ENCODE peak calls at places on chromosomes 12 and 14, in seven cellular contexts. One of them, this sample, is unnamed. For H3K9me3, the result is how much of the 10 kb centered on the place peaks cover.

GRCh38 chr12:68119724-68120211 is 39.8 kb downstream of the IFNG start:
- DNase-seq in A673: no peak
- DNase-seq in IMR-90: no peak
- DNase-seq in Panc1: no peak
- DNase-seq in cardiac muscle cell: no peak
- DNase-seq in heart left ventricle: no peak
- DNase-seq in psoas muscle: no peak
- DNase-seq in this sample: no peak

GRCh38 chr14:21748869-21749303 is 75.3 kb upstream of the OR4E1 start:
- DNase-seq in A673: peak
- DNase-seq in IMR-90: peak
- DNase-seq in Panc1: no peak
- DNase-seq in cardiac muscle cell: peak
- DNase-seq in heart left ventricle: no peak
- DNase-seq in psoas muscle: no peak
- DNase-seq in this sample: peak

GRCh38 chr14:102878174-102878969 is 44.1 kb upstream of the AMN start:
- DNase-seq in A673: no peak
- DNase-seq in IMR-90: no peak
- DNase-seq in Panc1: no peak
- DNase-seq in cardiac muscle cell: no peak
- DNase-seq in heart left ventricle: no peak
- DNase-seq in psoas muscle: no peak
- DNase-seq in this sample: peak

GRCh38 chr14:67502867-67503266 is 14.3 kb upstream of the TMEM229B start:
- DNase-seq in A673: no peak
- DNase-seq in IMR-90: no peak
- DNase-seq in Panc1: no peak
- DNase-seq in cardiac muscle cell: no peak
- DNase-seq in heart left ventricle: no peak
- DNase-seq in psoas muscle: no peak
- DNase-seq in this sample: no peak

GRCh38 chr12:98856897-98857540 is 211.9 kb downstream of the APAF1 start:
- DNase-seq in A673: peak
- DNase-seq in IMR-90: no peak
- DNase-seq in Panc1: no peak
- DNase-seq in cardiac muscle cell: no peak
- DNase-seq in heart left ventricle: no peak
- DNase-seq in psoas muscle: no peak
- DNase-seq in this sample: peak

GRCh38 chr12:57604454-57605307 is at the start of gene DTX3:
- DNase-seq in A673: peak
- DNase-seq in IMR-90: no peak
- DNase-seq in Panc1: no peak
- DNase-seq in cardiac muscle cell: peak
- DNase-seq in heart left ventricle: peak
- DNase-seq in psoas muscle: peak
- DNase-seq in this sample: no peak

GRCh38 chr12:27015730-27016076 is 1.5 kb upstream of the TM7SF3 start:
- DNase-seq in A673: peak
- DNase-seq in IMR-90: peak
- DNase-seq in Panc1: no peak
- DNase-seq in cardiac muscle cell: peak
- DNase-seq in heart left ventricle: no peak
- DNase-seq in psoas muscle: no peak
- DNase-seq in this sample: no peak

GRCh38 chr12:78330131-78330530 is 499.4 kb downstream of the NAV3 start:
- DNase-seq in A673: no peak
- DNase-seq in IMR-90: no peak
- DNase-seq in Panc1: no peak
- DNase-seq in cardiac muscle cell: no peak
- DNase-seq in heart left ventricle: no peak
- DNase-seq in psoas muscle: no peak
- DNase-seq in this sample: no peak

GRCh38 chr12:44372259-44372658 is 503.9 kb downstream of the NELL2 start:
- DNase-seq in A673: no peak
- DNase-seq in IMR-90: peak
- DNase-seq in Panc1: peak
- DNase-seq in cardiac muscle cell: no peak
- DNase-seq in heart left ventricle: no peak
- DNase-seq in psoas muscle: no peak
- DNase-seq in this sample: no peak

GRCh38 chr12:30117483-30117882 is 333.7 kb upstream of the TMTC1 start:
- DNase-seq in A673: no peak
- DNase-seq in IMR-90: no peak
- DNase-seq in Panc1: no peak
- DNase-seq in cardiac muscle cell: no peak
- DNase-seq in heart left ventricle: no peak
- DNase-seq in psoas muscle: no peak
- DNase-seq in this sample: no peak

GRCh38 chr14:99854831-99855230 is 61.6 kb downstream of the EML1 start:
- DNase-seq in A673: no peak
- DNase-seq in IMR-90: no peak
- DNase-seq in Panc1: no peak
- DNase-seq in cardiac muscle cell: no peak
- DNase-seq in heart left ventricle: no peak
- DNase-seq in psoas muscle: no peak
- DNase-seq in this sample: no peak

GRCh38 chr12:65106948-65107347 is 14.2 kb downstream of the WIF1 start:
- DNase-seq in A673: no peak
- DNase-seq in IMR-90: peak
- DNase-seq in Panc1: no peak
- DNase-seq in cardiac muscle cell: no peak
- DNase-seq in heart left ventricle: no peak
- DNase-seq in psoas muscle: no peak
- DNase-seq in this sample: no peak

GRCh38 chr12:27052176-27052575 is 29.8 kb downstream of the MED21 start:
- DNase-seq in A673: no peak
- DNase-seq in IMR-90: no peak
- DNase-seq in Panc1: no peak
- DNase-seq in cardiac muscle cell: no peak
- DNase-seq in heart left ventricle: no peak
- DNase-seq in psoas muscle: no peak
- DNase-seq in this sample: no peak

GRCh38 chr14:26008290-26008689 is 589.5 kb downstream of the NOVA1 start:
- DNase-seq in A673: peak
- DNase-seq in IMR-90: no peak
- DNase-seq in Panc1: no peak
- DNase-seq in cardiac muscle cell: peak
- DNase-seq in heart left ventricle: no peak
- DNase-seq in psoas muscle: no peak
- DNase-seq in this sample: peak

GRCh38 chr12:115349711-115350110 is 665.7 kb upstream of the TBX3 start:
- DNase-seq in A673: no peak
- DNase-seq in IMR-90: peak
- DNase-seq in Panc1: no peak
- DNase-seq in cardiac muscle cell: no peak
- DNase-seq in heart left ventricle: no peak
- DNase-seq in psoas muscle: no peak
- DNase-seq in this sample: no peak

GRCh38 chr14:74518221-74518620 is 24.7 kb downstream of the ISCA2 start:
- DNase-seq in A673: no peak
- DNase-seq in IMR-90: no peak
- DNase-seq in Panc1: no peak
- DNase-seq in cardiac muscle cell: no peak
- DNase-seq in heart left ventricle: peak
- DNase-seq in psoas muscle: peak
- DNase-seq in this sample: no peak

GRCh38 chr14:58944226-58944769 is 244.2 kb upstream of the DAAM1 start:
- DNase-seq in A673: no peak
- DNase-seq in IMR-90: no peak
- DNase-seq in Panc1: no peak
- DNase-seq in cardiac muscle cell: peak
- DNase-seq in heart left ventricle: no peak
- DNase-seq in psoas muscle: no peak
- DNase-seq in this sample: peak

GRCh38 chr12:80632835-80633234 is 74.6 kb upstream of the MYF6 start:
- DNase-seq in A673: peak
- DNase-seq in IMR-90: no peak
- DNase-seq in Panc1: no peak
- DNase-seq in cardiac muscle cell: peak
- DNase-seq in heart left ventricle: no peak
- DNase-seq in psoas muscle: peak
- DNase-seq in this sample: peak

GRCh38 chr12:66329941-66330340 is 27.6 kb downstream of the HELB start:
- DNase-seq in A673: no peak
- DNase-seq in IMR-90: peak
- DNase-seq in Panc1: no peak
- DNase-seq in cardiac muscle cell: no peak
- DNase-seq in heart left ventricle: no peak
- DNase-seq in psoas muscle: no peak
- DNase-seq in this sample: no peak

GRCh38 chr12:53751336-53752191 is at the start of gene CISTR:
- DNase-seq in A673: peak
- DNase-seq in IMR-90: no peak
- DNase-seq in Panc1: no peak
- DNase-seq in cardiac muscle cell: peak
- DNase-seq in heart left ventricle: no peak
- DNase-seq in psoas muscle: peak
- DNase-seq in this sample: peak

GRCh38 chr12:32080435-32080834 is 26.2 kb upstream of the BICD1 start:
- DNase-seq in A673: no peak
- DNase-seq in IMR-90: no peak
- DNase-seq in Panc1: no peak
- DNase-seq in cardiac muscle cell: peak
- DNase-seq in heart left ventricle: no peak
- DNase-seq in psoas muscle: no peak
- DNase-seq in this sample: no peak

GRCh38 chr14:57761800-57762199 is 104.1 kb downstream of the SLC35F4 start:
- DNase-seq in A673: no peak
- DNase-seq in IMR-90: no peak
- DNase-seq in Panc1: no peak
- DNase-seq in cardiac muscle cell: no peak
- DNase-seq in heart left ventricle: no peak
- DNase-seq in psoas muscle: no peak
- DNase-seq in this sample: no peak

GRCh38 chr14:64562432-64562831 is 12.7 kb downstream of the PPP1R36 start:
- DNase-seq in A673: no peak
- DNase-seq in IMR-90: no peak
- DNase-seq in Panc1: no peak
- DNase-seq in cardiac muscle cell: no peak
- DNase-seq in heart left ventricle: no peak
- DNase-seq in psoas muscle: no peak
- DNase-seq in this sample: no peak

GRCh38 chr12:100908501-100908900 is 113.9 kb downstream of the ANO4 start:
- DNase-seq in A673: no peak
- DNase-seq in IMR-90: peak
- DNase-seq in Panc1: no peak
- DNase-seq in cardiac muscle cell: no peak
- DNase-seq in heart left ventricle: no peak
- DNase-seq in psoas muscle: no peak
- DNase-seq in this sample: no peak

GRCh38 chr12:119036878-119037493 is 55.6 kb downstream of the SRRM4 start:
- DNase-seq in A673: peak
- DNase-seq in IMR-90: no peak
- DNase-seq in Panc1: peak
- DNase-seq in cardiac muscle cell: peak
- DNase-seq in heart left ventricle: no peak
- DNase-seq in psoas muscle: no peak
- DNase-seq in this sample: peak

GRCh38 chr14:69481815-69482568 is 2.5 kb upstream of the PLEKHD1 start:
- DNase-seq in A673: no peak
- DNase-seq in IMR-90: no peak
- DNase-seq in Panc1: no peak
- DNase-seq in cardiac muscle cell: no peak
- DNase-seq in heart left ventricle: no peak
- DNase-seq in psoas muscle: no peak
- DNase-seq in this sample: no peak

GRCh38 chr14:39974036-39974435 is 541.8 kb upstream of the FBXO33 start:
- DNase-seq in A673: no peak
- DNase-seq in IMR-90: no peak
- DNase-seq in Panc1: no peak
- DNase-seq in cardiac muscle cell: no peak
- DNase-seq in heart left ventricle: no peak
- DNase-seq in psoas muscle: no peak
- DNase-seq in this sample: no peak

GRCh38 chr12:109878247-109878625 is 2.1 kb downstream of the GLTP start:
- DNase-seq in A673: no peak
- DNase-seq in IMR-90: no peak
- DNase-seq in Panc1: no peak
- DNase-seq in cardiac muscle cell: no peak
- DNase-seq in heart left ventricle: no peak
- DNase-seq in psoas muscle: no peak
- DNase-seq in this sample: no peak
- H3K4me3 ChIP-seq in A673: no peak
- H3K4me3 ChIP-seq in IMR-90: no peak
- H3K4me3 ChIP-seq in Panc1: no peak
- H3K4me3 ChIP-seq in cardiac muscle cell: no peak
- H3K4me3 ChIP-seq in heart left ventricle: no peak
- H3K4me3 ChIP-seq in psoas muscle: peak
- H3K4me3 ChIP-seq in this sample: no peak

GRCh38 chr14:105898482-105899010 is 372.2 kb downstream of the TMEM121 start:
- DNase-seq in A673: no peak
- DNase-seq in IMR-90: no peak
- DNase-seq in Panc1: no peak
- DNase-seq in cardiac muscle cell: no peak
- DNase-seq in heart left ventricle: peak
- DNase-seq in psoas muscle: peak
- DNase-seq in this sample: no peak
- H3K9me3 ChIP-seq in A673: under half
- H3K9me3 ChIP-seq in IMR-90: under half
- H3K9me3 ChIP-seq in Panc1: under half
- H3K9me3 ChIP-seq in cardiac muscle cell: under half
- H3K9me3 ChIP-seq in heart left ventricle: under half
- H3K9me3 ChIP-seq in psoas muscle: under half
- H3K9me3 ChIP-seq in this sample: under half

DNA sequence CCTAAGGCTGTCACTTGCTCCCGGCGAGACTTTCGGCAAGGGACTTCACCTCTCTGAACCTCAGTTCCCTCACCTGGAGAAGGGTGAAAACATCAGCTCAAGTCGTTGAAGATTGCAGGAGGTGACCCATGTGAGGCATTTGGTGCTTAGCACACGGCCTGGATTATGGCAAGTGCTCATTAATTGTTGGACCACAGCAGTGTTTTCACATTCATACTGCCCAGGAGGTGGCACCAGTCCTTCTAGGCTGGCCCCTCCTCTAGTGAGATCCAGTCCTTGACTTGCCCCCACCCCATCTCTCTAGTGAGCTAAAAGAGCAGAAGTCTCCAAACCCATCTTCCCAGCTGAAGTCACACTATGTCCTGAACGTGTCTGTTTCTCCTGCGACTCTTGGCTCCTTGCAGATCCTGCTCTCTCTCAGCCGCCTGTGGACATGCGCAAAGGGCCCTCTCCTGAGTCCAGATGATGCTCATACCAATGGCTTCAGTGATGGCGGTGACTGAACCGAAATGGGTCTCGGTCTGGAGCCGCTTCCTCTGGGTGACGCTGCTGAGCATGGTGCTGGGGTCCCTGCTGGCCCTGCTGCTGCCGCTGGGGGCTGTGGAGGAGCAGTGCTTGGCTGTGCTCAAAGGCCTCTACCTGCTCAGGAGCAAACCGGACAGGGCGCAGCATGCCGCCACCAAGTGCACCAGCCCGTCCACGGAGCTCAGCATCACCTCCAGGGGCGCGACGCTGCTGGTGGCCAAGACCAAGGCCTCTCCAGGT is 1.6 kb downstream of the FICD start:
- DNase-seq in A673: no peak
- DNase-seq in IMR-90: no peak
- DNase-seq in Panc1: no peak
- DNase-seq in cardiac muscle cell: no peak
- DNase-seq in heart left ventricle: no peak
- DNase-seq in psoas muscle: no peak
- DNase-seq in this sample: no peak
- TF ChIP-seq CTCF in A673: peak
- TF ChIP-seq CTCF in IMR-90: no peak
- TF ChIP-seq CTCF in Panc1: peak
- TF ChIP-seq CTCF in cardiac muscle cell: no peak
- TF ChIP-seq CTCF in heart left ventricle: no peak
- TF ChIP-seq CTCF in psoas muscle: no peak
- TF ChIP-seq CTCF in this sample: no peak

GRCh38 chr14:91245029-91245428 is 525 bp upstream of the GPR68 start:
- DNase-seq in A673: no peak
- DNase-seq in IMR-90: no peak
- DNase-seq in Panc1: no peak
- DNase-seq in cardiac muscle cell: no peak
- DNase-seq in heart left ventricle: no peak
- DNase-seq in psoas muscle: no peak
- DNase-seq in this sample: no peak
- H3K4me3 ChIP-seq in A673: no peak
- H3K4me3 ChIP-seq in IMR-90: no peak
- H3K4me3 ChIP-seq in Panc1: no peak
- H3K4me3 ChIP-seq in cardiac muscle cell: no peak
- H3K4me3 ChIP-seq in heart left ventricle: peak
- H3K4me3 ChIP-seq in psoas muscle: no peak
- H3K4me3 ChIP-seq in this sample: no peak

This sample was measured in Caco-2.